ENCODE peak calls at places on chromosomes 12 and 14, in five cellular contexts. G, B, Z, L and U are unnamed samples.

GRCh38 chr12:4856556-4856955 is 53.1 kb upstream of the KCNA1 start:
- DNase-seq in G (no peak), B (no peak), Z (no peak), L (no peak), U (no peak)

GRCh38 chr14:105146181-105146975 is 22.2 kb downstream of the JAG2 start:
- DNase-seq in G (no peak), B (no peak), Z (no peak), L (no peak), U (no peak)

GRCh38 chr14:89237923-89238529 is 179.0 kb downstream of the FOXN3 start:
- DNase-seq in G (no peak), B (no peak), Z (no peak), L (no peak), U (no peak)

GRCh38 chr12:111557271-111558106 is 41.6 kb downstream of the ATXN2 start:
- DNase-seq in G (no peak), B (no peak), Z (no peak), L (no peak), U (no peak)

GRCh38 chr14:98120831-98121464 is 1151.0 kb downstream of the BCL11B start:
- DNase-seq in G (no peak), B (no peak), Z (no peak), L (no peak), U (no peak)

GRCh38 chr14:20609215-20610001 is 18.2 kb upstream of the RNASE12 start:
- DNase-seq in G (peak), B (peak), Z (peak), L (peak), U (no peak)

GRCh38 chr12:106753526-106753925 is 21.0 kb upstream of the RIC8B start:
- DNase-seq in G (no peak), B (peak), Z (no peak), L (peak), U (no peak)

GRCh38 chr12:6849976-6850560 is 1.0 kb downstream of the CDCA3 start:
- DNase-seq in G (no peak), B (no peak), Z (no peak), L (no peak), U (no peak)

GRCh38 chr12:6951551-6952120 is 480 bp downstream of the PTPN6 start:
- DNase-seq in G (no peak), B (no peak), Z (no peak), L (no peak), U (no peak)

GRCh38 chr14:53956427-53957201 is at the start of gene BMP4:
- DNase-seq in G (peak), B (peak), Z (no peak), L (peak), U (peak)

GRCh38 chr12:30877110-30877875 is 49.3 kb upstream of the TSPAN11 start:
- DNase-seq in G (no peak), B (no peak), Z (no peak), L (peak), U (no peak)

GRCh38 chr12:124397399-124397679 is 102.4 kb downstream of the RFLNA start:
- DNase-seq in G (no peak), B (no peak), Z (no peak), L (no peak), U (no peak)

GRCh38 chr12:33588082-33588712 is 148.6 kb upstream of the SYT10 start:
- DNase-seq in G (peak), B (no peak), Z (no peak), L (no peak), U (peak)

GRCh38 chr12:55847033-55847432 is 4.3 kb upstream of the MMP19 start:
- DNase-seq in G (no peak), B (no peak), Z (no peak), L (no peak), U (no peak)

GRCh38 chr12:43180242-43180641 is 371.8 kb downstream of the ADAMTS20 start:
- DNase-seq in G (no peak), B (no peak), Z (no peak), L (no peak), U (no peak)

GRCh38 chr12:53052419-53053222 is 2.8 kb downstream of the TNS2 start:
- DNase-seq in G (no peak), B (no peak), Z (no peak), L (peak), U (no peak)

GRCh38 chr12:8699714-8700113 is 1.9 kb downstream of the RIMKLB start:
- DNase-seq in G (peak), B (no peak), Z (no peak), L (peak), U (no peak)

GRCh38 chr12:59396519-59396918 is 199.3 kb upstream of the SLC16A7 start:
- DNase-seq in G (no peak), B (no peak), Z (no peak), L (no peak), U (no peak)

GRCh38 chr12:2800046-2800570 is 5.3 kb downstream of the FKBP4 start:
- DNase-seq in G (no peak), B (no peak), Z (no peak), L (no peak), U (no peak)

GRCh38 chr12:56080556-56081138 is 682 bp downstream of the ERBB3 start:
- DNase-seq in G (peak), B (no peak), Z (no peak), L (peak), U (no peak)